ENCODE peak calls at places on chromosomes 1 and 21, in eight cellular contexts. One of them, this sample, is unnamed.

GRCh38 chr21:27722095-27722494 is 755.2 kb upstream of the ADAMTS5 start:
- DNase-seq in AG08395: no peak
- DNase-seq in NCI-H1436: no peak
- DNase-seq in EL: no peak
- DNase-seq in breast epithelium: no peak
- DNase-seq in AG10803: no peak
- DNase-seq in occipital lobe: no peak
- DNase-seq in HFF-Myc: no peak
- DNase-seq in this sample: peak

GRCh38 chr1:153493343-153493960 is 33.0 kb upstream of the S100A7 start:
- DNase-seq in EL: no peak
- DNase-seq in AG10803: no peak
- DNase-seq in HFF-Myc: no peak
- DNase-seq in occipital lobe: no peak
- DNase-seq in NCI-H1436: peak
- DNase-seq in AG08395: no peak
- DNase-seq in breast epithelium: no peak
- DNase-seq in this sample: peak

GRCh38 chr21:35737899-35738341 is 322.4 kb downstream of the SETD4 start:
- DNase-seq in NCI-H1436: no peak
- DNase-seq in AG10803: peak
- DNase-seq in HFF-Myc: no peak
- DNase-seq in EL: peak
- DNase-seq in AG08395: peak
- DNase-seq in breast epithelium: no peak
- DNase-seq in occipital lobe: no peak
- DNase-seq in this sample: peak

GRCh38 chr1:206814716-206815341 is 42.5 kb upstream of the IL10 start:
- DNase-seq in EL: peak
- DNase-seq in NCI-H1436: no peak
- DNase-seq in AG08395: peak
- DNase-seq in occipital lobe: no peak
- DNase-seq in breast epithelium: no peak
- DNase-seq in HFF-Myc: peak
- DNase-seq in AG10803: peak
- DNase-seq in this sample: no peak

GRCh38 chr1:83693409-83694126 is 305.4 kb downstream of the TTLL7 start:
- DNase-seq in occipital lobe: no peak
- DNase-seq in AG10803: no peak
- DNase-seq in AG08395: peak
- DNase-seq in EL: no peak
- DNase-seq in NCI-H1436: no peak
- DNase-seq in breast epithelium: no peak
- DNase-seq in HFF-Myc: no peak
- DNase-seq in this sample: no peak

GRCh38 chr21:46207006-46207919 is 21.3 kb downstream of the LSS start:
- DNase-seq in AG08395: no peak
- DNase-seq in AG10803: no peak
- DNase-seq in EL: no peak
- DNase-seq in NCI-H1436: no peak
- DNase-seq in occipital lobe: no peak
- DNase-seq in HFF-Myc: no peak
- DNase-seq in breast epithelium: no peak
- DNase-seq in this sample: no peak

GRCh38 chr1:107276247-107276646 is 135.4 kb downstream of the NTNG1 start:
- DNase-seq in NCI-H1436: no peak
- DNase-seq in EL: no peak
- DNase-seq in AG08395: no peak
- DNase-seq in AG10803: no peak
- DNase-seq in breast epithelium: no peak
- DNase-seq in occipital lobe: no peak
- DNase-seq in HFF-Myc: no peak
- DNase-seq in this sample: no peak

GRCh38 chr1:150963535-150964489 is 10.8 kb downstream of the CERS2 start:
- DNase-seq in EL: no peak
- DNase-seq in AG08395: no peak
- DNase-seq in AG10803: no peak
- DNase-seq in HFF-Myc: no peak
- DNase-seq in breast epithelium: no peak
- DNase-seq in occipital lobe: no peak
- DNase-seq in NCI-H1436: no peak
- DNase-seq in this sample: no peak

GRCh38 chr1:158649052-158649451 is 37.5 kb downstream of the SPTA1 start:
- DNase-seq in EL: no peak
- DNase-seq in HFF-Myc: no peak
- DNase-seq in occipital lobe: no peak
- DNase-seq in AG10803: no peak
- DNase-seq in NCI-H1436: no peak
- DNase-seq in breast epithelium: no peak
- DNase-seq in AG08395: no peak
- DNase-seq in this sample: no peak

GRCh38 chr1:199780948-199781347 is 246.6 kb upstream of the NR5A2 start:
- DNase-seq in NCI-H1436: no peak
- DNase-seq in occipital lobe: no peak
- DNase-seq in AG08395: peak
- DNase-seq in breast epithelium: no peak
- DNase-seq in AG10803: peak
- DNase-seq in EL: peak
- DNase-seq in HFF-Myc: no peak
- DNase-seq in this sample: peak

GRCh38 chr1:116769561-116769977 is 15.3 kb downstream of the CD2 start:
- DNase-seq in AG10803: peak
- DNase-seq in AG08395: peak
- DNase-seq in occipital lobe: no peak
- DNase-seq in EL: peak
- DNase-seq in NCI-H1436: no peak
- DNase-seq in HFF-Myc: no peak
- DNase-seq in breast epithelium: no peak
- DNase-seq in this sample: no peak

GRCh38 chr1:24362982-24363614 is 43.9 kb downstream of the GRHL3 start:
- DNase-seq in NCI-H1436: no peak
- DNase-seq in occipital lobe: no peak
- DNase-seq in HFF-Myc: peak
- DNase-seq in breast epithelium: no peak
- DNase-seq in EL: peak
- DNase-seq in AG10803: peak
- DNase-seq in AG08395: peak
- DNase-seq in this sample: peak

GRCh38 chr1:150557813-150558212 is 8.6 kb downstream of the ADAMTSL4 start:
- DNase-seq in AG10803: no peak
- DNase-seq in NCI-H1436: no peak
- DNase-seq in HFF-Myc: no peak
- DNase-seq in EL: no peak
- DNase-seq in occipital lobe: no peak
- DNase-seq in breast epithelium: peak
- DNase-seq in AG08395: no peak
- DNase-seq in this sample: no peak

GRCh38 chr1:216665381-216665780 is 57.8 kb downstream of the ESRRG start:
- DNase-seq in occipital lobe: no peak
- DNase-seq in AG08395: no peak
- DNase-seq in NCI-H1436: no peak
- DNase-seq in breast epithelium: no peak
- DNase-seq in EL: peak
- DNase-seq in HFF-Myc: no peak
- DNase-seq in AG10803: peak
- DNase-seq in this sample: peak

GRCh38 chr1:218945050-218945449 is 228.6 kb upstream of the LYPLAL1 start:
- DNase-seq in EL: peak
- DNase-seq in NCI-H1436: no peak
- DNase-seq in AG08395: no peak
- DNase-seq in breast epithelium: no peak
- DNase-seq in HFF-Myc: no peak
- DNase-seq in occipital lobe: no peak
- DNase-seq in AG10803: no peak
- DNase-seq in this sample: peak

GRCh38 chr21:41783476-41784150 is 16.8 kb upstream of the RIPK4 start:
- DNase-seq in breast epithelium: no peak
- DNase-seq in AG10803: peak
- DNase-seq in EL: peak
- DNase-seq in HFF-Myc: peak
- DNase-seq in AG08395: no peak
- DNase-seq in NCI-H1436: peak
- DNase-seq in occipital lobe: no peak
- DNase-seq in this sample: peak

GRCh38 chr1:16122916-16123315 is 33.0 kb downstream of the EPHA2 start:
- DNase-seq in occipital lobe: no peak
- DNase-seq in breast epithelium: peak
- DNase-seq in EL: peak
- DNase-seq in HFF-Myc: peak
- DNase-seq in NCI-H1436: peak
- DNase-seq in AG10803: peak
- DNase-seq in AG08395: peak
- DNase-seq in this sample: peak

GRCh38 chr1:228014235-228014930 is 7.6 kb downstream of the WNT3A start:
- DNase-seq in NCI-H1436: no peak
- DNase-seq in occipital lobe: no peak
- DNase-seq in AG10803: peak
- DNase-seq in breast epithelium: peak
- DNase-seq in EL: peak
- DNase-seq in HFF-Myc: no peak
- DNase-seq in AG08395: no peak
- DNase-seq in this sample: peak

GRCh38 chr1:39845569-39846566 is 37.4 kb downstream of the TRIT1 start:
- DNase-seq in AG08395: peak
- DNase-seq in EL: peak
- DNase-seq in AG10803: peak
- DNase-seq in occipital lobe: peak
- DNase-seq in HFF-Myc: peak
- DNase-seq in NCI-H1436: peak
- DNase-seq in breast epithelium: peak
- DNase-seq in this sample: peak

GRCh38 chr1:163388970-163389369 is 67.2 kb downstream of the NUF2 start:
- DNase-seq in breast epithelium: no peak
- DNase-seq in EL: no peak
- DNase-seq in AG10803: no peak
- DNase-seq in occipital lobe: no peak
- DNase-seq in NCI-H1436: no peak
- DNase-seq in AG08395: no peak
- DNase-seq in HFF-Myc: no peak
- DNase-seq in this sample: no peak

GRCh38 chr1:1090424-1091343 is 16.6 kb upstream of the RNF223 start:
- DNase-seq in NCI-H1436: no peak
- DNase-seq in EL: no peak
- DNase-seq in AG08395: no peak
- DNase-seq in occipital lobe: no peak
- DNase-seq in AG10803: no peak
- DNase-seq in HFF-Myc: no peak
- DNase-seq in breast epithelium: no peak
- DNase-seq in this sample: no peak

GRCh38 chr1:155166373-155167165 is 6.5 kb downstream of the KRTCAP2 start:
- DNase-seq in AG10803: peak
- DNase-seq in HFF-Myc: no peak
- DNase-seq in AG08395: no peak
- DNase-seq in occipital lobe: no peak
- DNase-seq in NCI-H1436: peak
- DNase-seq in breast epithelium: no peak
- DNase-seq in EL: no peak
- DNase-seq in this sample: no peak

GRCh38 chr1:55039342-55040082 is at the start of gene PCSK9:
- DNase-seq in breast epithelium: no peak
- DNase-seq in HFF-Myc: no peak
- DNase-seq in EL: peak
- DNase-seq in occipital lobe: no peak
- DNase-seq in NCI-H1436: no peak
- DNase-seq in AG10803: no peak
- DNase-seq in AG08395: peak
- DNase-seq in this sample: peak

GRCh38 chr1:172826096-172826741 is 167.3 kb downstream of the FASLG start:
- DNase-seq in AG10803: peak
- DNase-seq in breast epithelium: no peak
- DNase-seq in occipital lobe: no peak
- DNase-seq in AG08395: peak
- DNase-seq in NCI-H1436: no peak
- DNase-seq in EL: peak
- DNase-seq in HFF-Myc: peak
- DNase-seq in this sample: peak

GRCh38 chr21:36918291-36918690 is 48.2 kb downstream of the HLCS start:
- DNase-seq in AG10803: no peak
- DNase-seq in HFF-Myc: no peak
- DNase-seq in AG08395: no peak
- DNase-seq in occipital lobe: no peak
- DNase-seq in EL: no peak
- DNase-seq in NCI-H1436: no peak
- DNase-seq in breast epithelium: no peak
- DNase-seq in this sample: no peak

GRCh38 chr1:29332204-29332603 is 95.9 kb downstream of the PTPRU start:
- DNase-seq in EL: peak
- DNase-seq in AG10803: no peak
- DNase-seq in NCI-H1436: no peak
- DNase-seq in breast epithelium: no peak
- DNase-seq in HFF-Myc: peak
- DNase-seq in occipital lobe: no peak
- DNase-seq in AG08395: peak
- DNase-seq in this sample: peak

GRCh38 chr1:227437495-227438008 is 119.3 kb upstream of the CDC42BPA start:
- DNase-seq in occipital lobe: no peak
- DNase-seq in AG08395: peak
- DNase-seq in EL: peak
- DNase-seq in NCI-H1436: peak
- DNase-seq in HFF-Myc: no peak
- DNase-seq in breast epithelium: no peak
- DNase-seq in AG10803: peak
- DNase-seq in this sample: no peak

GRCh38 chr1:67724928-67725560 is 40.0 kb downstream of the GADD45A start:
- DNase-seq in AG08395: peak
- DNase-seq in breast epithelium: peak
- DNase-seq in HFF-Myc: peak
- DNase-seq in occipital lobe: no peak
- DNase-seq in AG10803: peak
- DNase-seq in EL: peak
- DNase-seq in NCI-H1436: no peak
- DNase-seq in this sample: peak

GRCh38 chr21:45670731-45671130 is 27.2 kb downstream of the PCBP3 start:
- DNase-seq in NCI-H1436: no peak
- DNase-seq in HFF-Myc: no peak
- DNase-seq in breast epithelium: no peak
- DNase-seq in occipital lobe: no peak
- DNase-seq in AG10803: no peak
- DNase-seq in AG08395: no peak
- DNase-seq in EL: no peak
- DNase-seq in this sample: no peak

GRCh38 chr1:187960125-187960638 is 1131.4 kb downstream of the PLA2G4A start:
- DNase-seq in breast epithelium: no peak
- DNase-seq in NCI-H1436: no peak
- DNase-seq in AG08395: no peak
- DNase-seq in EL: no peak
- DNase-seq in AG10803: no peak
- DNase-seq in HFF-Myc: no peak
- DNase-seq in occipital lobe: no peak
- DNase-seq in this sample: no peak

GRCh38 chr1:105483436-105483835 is 1573.0 kb upstream of the PRMT6 start:
- DNase-seq in AG08395: no peak
- DNase-seq in breast epithelium: no peak
- DNase-seq in EL: peak
- DNase-seq in NCI-H1436: no peak
- DNase-seq in HFF-Myc: no peak
- DNase-seq in AG10803: peak
- DNase-seq in occipital lobe: no peak
- DNase-seq in this sample: no peak

GRCh38 chr1:224631471-224632105 is 15.5 kb downstream of the CNIH3 start:
- DNase-seq in breast epithelium: no peak
- DNase-seq in occipital lobe: no peak
- DNase-seq in NCI-H1436: no peak
- DNase-seq in HFF-Myc: no peak
- DNase-seq in EL: peak
- DNase-seq in AG10803: peak
- DNase-seq in AG08395: no peak
- DNase-seq in this sample: no peak

GRCh38 chr1:214270097-214270635 is 10.8 kb upstream of the SMYD2 start:
- DNase-seq in occipital lobe: no peak
- DNase-seq in AG08395: peak
- DNase-seq in HFF-Myc: no peak
- DNase-seq in EL: peak
- DNase-seq in AG10803: peak
- DNase-seq in breast epithelium: no peak
- DNase-seq in NCI-H1436: no peak
- DNase-seq in this sample: no peak

This sample was measured in foreskin keratinocyte.